ENCODE peak calls at places on chromosomes 5 and 9, in nine cellular contexts. E, Q, I, T, R, P, L, U and C are unnamed samples.

GRCh38 chr9:114946013-114946412 is 15.6 kb upstream of the TNFSF8 start:
- DNase-seq in E (no peak), T (no peak), U (no peak), P (no peak), L (no peak), R (no peak), I (no peak), Q (no peak), C (no peak)

GRCh38 chr5:76544268-76544926 is 78.8 kb downstream of the F2RL2 start:
- DNase-seq in R (peak), Q (peak), E (peak), P (no peak), U (no peak), L (peak), I (no peak), T (peak), C (no peak)

GRCh38 chr9:122135529-122135859 is 24.1 kb downstream of the NDUFA8 start:
- DNase-seq in R (no peak), E (no peak), T (no peak), P (no peak), U (no peak), Q (no peak), L (no peak), I (no peak), C (no peak)

GRCh38 chr5:2128696-2129340 is 246.1 kb upstream of the IRX4 start:
- DNase-seq in I (no peak), P (no peak), Q (no peak), T (no peak), E (no peak), U (no peak), R (no peak), L (no peak), C (no peak)

GRCh38 chr5:100826133-100826532 is 76.9 kb downstream of the ST8SIA4 start:
- DNase-seq in L (no peak), I (no peak), T (no peak), U (no peak), Q (no peak), P (no peak), R (no peak), E (no peak), C (no peak)

GRCh38 chr5:169762338-169763095 is 125.4 kb downstream of the DOCK2 start:
- DNase-seq in L (no peak), U (no peak), I (no peak), P (no peak), Q (no peak), T (peak), R (no peak), E (no peak), C (no peak)

GRCh38 chr5:139908749-139909148 is 113.1 kb downstream of the PSD2 start:
- DNase-seq in I (no peak), T (no peak), R (no peak), P (peak), Q (no peak), U (peak), E (peak), L (peak), C (no peak)

GRCh38 chr5:68550031-68550430 is 334.5 kb downstream of the PIK3R1 start:
- DNase-seq in T (no peak), U (no peak), I (no peak), P (no peak), E (no peak), L (no peak), Q (no peak), R (no peak), C (no peak)

GRCh38 chr5:18527017-18527416 is 892.8 kb downstream of the TAF11L14 start:
- DNase-seq in P (no peak), E (no peak), I (no peak), Q (peak), L (no peak), R (no peak), T (no peak), U (no peak), C (no peak)

GRCh38 chr9:87887151-87887505 is 4.5 kb downstream of the SPATA31E1 start:
- DNase-seq in U (no peak), P (no peak), R (no peak), T (no peak), Q (no peak), I (no peak), L (no peak), E (no peak), C (no peak)

GRCh38 chr5:119346404-119346803 is 9.4 kb upstream of the TNFAIP8 start:
- DNase-seq in P (no peak), I (no peak), U (no peak), T (no peak), R (no peak), L (no peak), E (no peak), Q (no peak), C (no peak)

GRCh38 chr5:36389245-36389644 is 87.5 kb upstream of the RANBP3L start:
- DNase-seq in P (peak), T (no peak), E (no peak), U (no peak), I (no peak), L (peak), R (peak), Q (no peak), C (no peak)

GRCh38 chr5:31131381-31131811 is 62.1 kb upstream of the CDH6 start:
- DNase-seq in U (no peak), E (no peak), R (no peak), T (no peak), P (no peak), I (no peak), Q (no peak), L (no peak), C (no peak)

GRCh38 chr9:81211741-81212140 is 477.6 kb downstream of the TLE1 start:
- DNase-seq in Q (no peak), P (no peak), R (no peak), L (no peak), U (no peak), I (no peak), T (no peak), E (no peak), C (no peak)

GRCh38 chr5:53418409-53418808 is 62.0 kb upstream of the FST start:
- DNase-seq in R (no peak), E (no peak), P (no peak), L (no peak), T (no peak), I (no peak), U (no peak), Q (peak), C (no peak)

GRCh38 chr5:66246621-66247020 is 102.5 kb downstream of the SREK1 start:
- DNase-seq in Q (no peak), R (no peak), L (no peak), T (peak), E (peak), I (no peak), U (no peak), P (no peak), C (no peak)

GRCh38 chr9:112820886-112821285 is 69.8 kb downstream of the SLC46A2 start:
- DNase-seq in U (no peak), P (no peak), I (no peak), Q (no peak), L (no peak), T (peak), R (no peak), E (no peak), C (no peak)

GRCh38 chr9:12658531-12659209 is 34.5 kb upstream of the TYRP1 start:
- DNase-seq in U (no peak), E (no peak), Q (no peak), I (no peak), L (no peak), R (no peak), P (no peak), T (no peak), C (no peak)

GRCh38 chr5:27403248-27403882 is 365.0 kb upstream of the CDH9 start:
- DNase-seq in P (no peak), E (peak), U (no peak), T (peak), L (no peak), I (no peak), R (no peak), Q (peak), C (no peak)

GRCh38 chr9:29969408-29969807 is 2396.1 kb upstream of the C9orf72 start:
- DNase-seq in U (no peak), R (no peak), I (no peak), T (no peak), Q (no peak), P (no peak), L (no peak), E (no peak), C (no peak)

GRCh38 chr5:149799119-149799623 is 69.1 kb downstream of the PPARGC1B start:
- DNase-seq in Q (no peak), R (no peak), P (peak), E (peak), T (peak), U (no peak), L (peak), I (peak), C (no peak)

GRCh38 chr9:122261469-122261881 is 3.2 kb downstream of the RBM18 start:
- DNase-seq in Q (no peak), I (peak), R (no peak), E (peak), U (peak), P (peak), T (peak), L (peak), C (no peak)

GRCh38 chr9:117782931-117783788 is 79.0 kb downstream of the TLR4 start:
- DNase-seq in T (peak), I (peak), E (peak), R (peak), Q (peak), P (peak), L (peak), U (no peak), C (peak)

GRCh38 chr9:75133396-75133795 is 45.1 kb downstream of the OSTF1 start:
- DNase-seq in E (no peak), U (no peak), R (no peak), I (no peak), L (no peak), P (no peak), T (no peak), Q (no peak), C (no peak)

GRCh38 chr9:14653511-14653910 is 39.7 kb downstream of the ZDHHC21 start:
- DNase-seq in U (no peak), E (no peak), L (no peak), T (no peak), P (no peak), R (no peak), I (no peak), Q (no peak), C (no peak)

GRCh38 chr9:14654932-14655331 is 38.3 kb downstream of the ZDHHC21 start:
- DNase-seq in P (no peak), Q (no peak), I (no peak), E (peak), U (no peak), T (no peak), L (no peak), R (no peak), C (no peak)

GRCh38 chr9:14652729-14653377 is 40.4 kb downstream of the ZDHHC21 start:
- DNase-seq in T (no peak), E (peak), L (no peak), I (no peak), U (no peak), Q (peak), R (no peak), P (no peak), C (no peak)
- TF ChIP-seq CTCF in T (peak), E (peak), L (peak), I (peak), U (no peak), Q (peak), R (peak), P (no peak), C (peak)

GRCh38 chr5:151483176-151483575 is 35.8 kb downstream of the SLC36A1 start:
- DNase-seq in L (peak), R (no peak), I (no peak), T (no peak), P (no peak), E (no peak), U (no peak), Q (peak), C (no peak)

GRCh38 chr5:151477106-151477505 is 29.7 kb downstream of the SLC36A1 start:
- DNase-seq in U (no peak), L (no peak), E (no peak), T (no peak), R (no peak), Q (no peak), P (no peak), I (no peak), C (no peak)

GRCh38 chr5:151480859-151481258 is 33.5 kb downstream of the SLC36A1 start:
- DNase-seq in Q (peak), P (peak), R (no peak), T (no peak), L (no peak), I (no peak), E (no peak), U (no peak), C (no peak)

GRCh38 chr5:151483647-151484046 is 36.2 kb downstream of the SLC36A1 start:
- DNase-seq in P (no peak), R (no peak), Q (no peak), U (no peak), T (no peak), L (no peak), I (no peak), E (no peak), C (no peak)

DNA sequence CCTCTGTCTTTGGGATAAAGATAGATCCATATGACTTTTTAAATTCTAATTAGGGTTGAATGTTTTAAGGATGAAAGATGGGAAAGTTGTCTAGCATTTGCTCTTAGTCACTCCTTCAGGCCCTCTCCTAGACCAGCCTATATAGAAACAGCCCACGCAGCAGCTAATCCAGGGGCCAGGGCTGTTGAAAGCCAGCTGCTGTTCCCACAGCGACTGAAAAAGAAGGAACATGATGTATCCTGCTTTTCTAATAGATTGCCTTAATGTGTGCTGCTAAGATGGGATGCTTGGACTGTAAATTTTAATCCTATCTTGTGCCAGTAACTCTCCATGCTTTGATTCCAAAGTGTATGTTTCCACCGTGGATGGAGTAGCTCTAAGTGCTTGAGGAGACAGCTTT is 33.0 kb downstream of the SLC36A1 start:
- DNase-seq in P (no peak), U (no peak), L (no peak), R (no peak), Q (no peak), E (no peak), I (no peak), T (no peak), C (no peak)
- TF ChIP-seq CTCF in P (no peak), U (no peak), L (no peak), R (no peak), Q (no peak), E (no peak), I (no peak), T (no peak), C (no peak)

DNA sequence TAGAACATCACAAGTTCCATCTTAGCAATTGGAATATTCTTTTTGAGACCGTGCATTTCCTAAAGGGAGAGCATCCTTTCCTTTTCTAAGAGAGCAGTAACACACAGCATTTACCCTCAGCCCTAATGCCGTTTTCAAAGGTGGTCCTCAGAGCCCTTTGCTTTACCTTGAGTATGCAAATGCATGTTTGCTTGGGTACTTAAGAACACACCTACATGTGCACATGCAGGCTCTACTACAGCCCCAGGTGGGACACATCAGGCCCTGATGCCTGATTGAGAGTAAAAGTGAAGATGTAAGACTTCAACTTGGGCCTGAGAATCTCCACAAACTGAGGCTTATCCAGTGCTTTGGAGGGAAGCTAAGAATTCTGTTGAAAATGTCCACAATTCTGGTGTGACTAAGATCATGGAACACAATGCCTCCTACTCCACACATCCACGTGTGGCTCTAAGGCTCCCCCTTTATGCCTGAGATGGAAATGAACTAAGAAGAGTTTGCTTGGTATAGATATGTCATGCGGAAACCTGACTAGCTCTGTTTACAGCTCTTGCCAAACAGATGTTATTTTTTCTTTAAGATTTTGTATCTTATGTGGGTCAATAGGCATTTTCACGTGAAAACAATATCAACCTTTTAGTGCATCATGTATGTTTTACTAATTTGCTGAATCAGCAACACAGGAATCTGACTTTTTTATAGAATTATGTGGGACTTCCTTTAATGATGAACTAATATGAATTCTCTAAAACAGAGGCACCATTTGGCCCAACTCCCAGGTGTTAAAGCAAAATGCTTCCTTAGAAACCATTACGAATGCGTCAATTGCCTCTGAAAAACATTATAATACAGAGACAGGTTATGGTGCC is 48.9 kb upstream of the SLC2A8 start:
- DNase-seq in P (no peak), R (peak), T (peak), L (peak), Q (peak), U (no peak), I (peak), E (peak), C (peak)
- TF ChIP-seq CTCF in P (peak), R (no peak), T (peak), L (peak), Q (peak), U (no peak), I (peak), E (peak), C (peak)

GRCh38 chr5:7759951-7760580 is 90.9 kb downstream of the CFAP90 start:
- DNase-seq in U (no peak), P (peak), I (no peak), R (no peak), L (no peak), E (peak), T (no peak), Q (no peak), C (no peak)

GRCh38 chr5:7763621-7764072 is 87.3 kb downstream of the CFAP90 start:
- DNase-seq in Q (no peak), I (no peak), L (peak), P (peak), R (no peak), U (no peak), E (no peak), T (no peak), C (no peak)

GRCh38 chr5:7764452-7764851 is 86.5 kb downstream of the CFAP90 start:
- DNase-seq in T (no peak), U (no peak), L (no peak), R (no peak), E (no peak), P (no peak), I (no peak), Q (no peak), C (no peak)

GRCh38 chr5:7759257-7759871 is 91.6 kb downstream of the CFAP90 start:
- DNase-seq in E (no peak), L (no peak), P (no peak), T (no peak), R (no peak), U (no peak), Q (no peak), I (no peak), C (no peak)

GRCh38 chr5:7762267-7762666 is 88.7 kb downstream of the CFAP90 start:
- DNase-seq in T (no peak), P (peak), U (no peak), Q (peak), L (no peak), R (no peak), E (peak), I (peak), C (no peak)
- TF ChIP-seq CTCF in T (no peak), P (peak), U (no peak), Q (peak), L (no peak), R (no peak), E (no peak), I (no peak), C (no peak)